ENCODE peak calls at places on chromosomes 13 and 19, in nine cellular contexts. J is HL-60; X is stimulated activated CD4-positive, alpha-beta T cell treated with anti-CD3 and anti-CD28 coated beads, Interleukin-2, amount 100 ng/mL, for 48 hours; T is activated naive CD4-positive, alpha-beta T cell treated with anti-CD3 and anti-CD28 coated beads, Interleukin-2, amount 10 ng/mL, durations not matched to agents 7 days and 5 days; R is NCI-H1436; B is CD8-positive, alpha-beta T cell; A is adipocyte; Z is heart left ventricle; N is RPMI8226. P is an unnamed sample.

GRCh38 chr13:36806102-36806501 is 12.9 kb upstream of the RFXAP start:
- DNase-seq in J (no peak), Z (no peak), R (no peak), T (no peak), N (peak; percentile 28), A (no peak), X (no peak), B (no peak), P (no peak)

GRCh38 chr19:45824041-45824471 is 8.9 kb upstream of the RSPH6A start:
- DNase-seq in N (peak; percentile 25), B (no peak), X (no peak), R (peak; percentile 10), A (no peak), T (no peak), Z (no peak), J (no peak), P (no peak)

GRCh38 chr19:38323276-38323675 is 3.6 kb downstream of the KCNK6 start:
- DNase-seq in B (no peak), Z (no peak), A (no peak), N (no peak), X (no peak), R (no peak), J (no peak), T (no peak), P (no peak)

GRCh38 chr19:51980116-51980736 is 6.4 kb downstream of the ZNF350 start:
- DNase-seq in B (no peak), N (no peak), J (peak; percentile 75), X (no peak), T (no peak), R (no peak), A (peak; percentile 20), Z (no peak), P (no peak)

GRCh38 chr19:13138171-13138915 is 11.8 kb downstream of the STX10 start:
- DNase-seq in R (no peak), B (no peak), Z (no peak), T (no peak), A (no peak), X (no peak), J (no peak), N (no peak), P (no peak)

GRCh38 chr19:17648097-17648660 is 40.0 kb downstream of the UNC13A start:
- DNase-seq in R (no peak), B (no peak), J (no peak), N (no peak), X (no peak), T (no peak), A (no peak), Z (no peak), P (no peak)

GRCh38 chr13:66618702-66619101 is 611.4 kb downstream of the PCDH9 start:
- DNase-seq in T (no peak), A (peak; percentile 75), Z (no peak), N (no peak), B (no peak), X (no peak), R (no peak), J (no peak), P (no peak)

GRCh38 chr19:5470264-5470671 is 15.1 kb downstream of the ZNRF4 start:
- DNase-seq in X (no peak), T (no peak), N (no peak), R (no peak), A (no peak), B (no peak), J (no peak), Z (no peak), P (no peak)

GRCh38 chr13:110509971-110510786 is 51.3 kb downstream of the RAB20 start:
- DNase-seq in T (no peak), Z (peak; percentile 68), X (no peak), N (peak; percentile 87), R (no peak), B (no peak), J (peak; percentile 93), A (peak; percentile 41), P (no peak)

GRCh38 chr19:48624791-48625723 is 5.8 kb downstream of the SPHK2 start:
- DNase-seq in B (no peak), Z (peak; percentile 39), A (no peak), R (no peak), J (no peak), X (no peak), N (no peak), T (no peak), P (no peak)

GRCh38 chr19:42487798-42488178 is 40.5 kb downstream of the CEACAM1 start:
- DNase-seq in N (no peak), A (no peak), B (no peak), T (no peak), J (no peak), Z (no peak), R (no peak), X (no peak), P (no peak)

GRCh38 chr13:40023608-40024577 is 368.4 kb downstream of the COG6 start:
- DNase-seq in B (no peak), A (no peak), R (no peak), T (no peak), X (no peak), N (no peak), Z (no peak), J (no peak), P (no peak)